ENCODE peak calls at places on chromosomes 7 and 10, in eight cellular contexts. T is activated T-cell treated with anti-CD3 and anti-CD28 coated beads, Interleukin-2, amount 50 U/mL, for 72 hours; U is epithelial cell of esophagus; S is HTR-8/SVneo; V is iPS DF 6.9; K is WTC11; Y is Karpas-422; O is NCI-H2029. N is an unnamed sample.

GRCh38 chr7:27631411-27631810 is 31.3 kb downstream of the HIBADH start:
- DNase-seq in T (no peak), U (no peak), S (no peak), V (no peak), K (no peak), Y (no peak), O (no peak), N (no peak)

GRCh38 chr7:125059861-125060456 is 130.3 kb upstream of the POT1 start:
- DNase-seq in T (no peak), U (peak; percentile 25), S (no peak), V (no peak), K (no peak), Y (peak; percentile 61), O (peak; percentile 4), N (peak; percentile 37)

GRCh38 chr7:2528481-2529095 is 9.0 kb downstream of the LFNG start:
- DNase-seq in T (no peak), U (no peak), S (no peak), V (no peak), K (no peak), Y (no peak), O (no peak), N (no peak)

GRCh38 chr10:99709480-99710229 is 22.3 kb downstream of the COX15 start:
- DNase-seq in T (peak; percentile 8), U (peak; percentile 73), S (no peak), V (peak; percentile 0), K (peak; percentile 13), Y (peak; percentile 37), O (no peak), N (peak; percentile 47)

GRCh38 chr7:107874605-107875446 is 16.2 kb upstream of the DLD start:
- DNase-seq in T (peak; percentile 49), U (peak; percentile 63), S (peak; percentile 51), V (no peak), K (no peak), Y (peak; percentile 79), O (peak; percentile 36), N (peak; percentile 57)

GRCh38 chr10:122149138-122149606 is 121.9 kb upstream of the BTBD16 start:
- DNase-seq in T (no peak), U (no peak), S (no peak), V (no peak), K (no peak), Y (no peak), O (no peak), N (no peak)

GRCh38 chr10:22372298-22372697 is 27.0 kb downstream of the SPAG6 start:
- DNase-seq in T (no peak), U (no peak), S (no peak), V (no peak), K (no peak), Y (no peak), O (no peak), N (no peak)

GRCh38 chr10:7258948-7259523 is 151.8 kb downstream of the SFMBT2 start:
- DNase-seq in T (peak; percentile 72), U (no peak), S (no peak), V (no peak), K (no peak), Y (peak; percentile 62), O (no peak), N (no peak)

GRCh38 chr7:158275711-158276413 is 311.8 kb downstream of the PTPRN2 start:
- DNase-seq in T (no peak), U (no peak), S (no peak), V (no peak), K (peak; percentile 2), Y (no peak), O (no peak), N (no peak)

GRCh38 chr10:91907914-91908357 is 1.4 kb downstream of the FGFBP3 start:
- DNase-seq in T (no peak), U (no peak), S (peak; percentile 24), V (no peak), K (peak; percentile 50), Y (peak; percentile 66), O (no peak), N (no peak)

GRCh38 chr7:97018126-97018601 is 6.5 kb downstream of the DLX5 start:
- DNase-seq in T (no peak), U (no peak), S (no peak), V (no peak), K (no peak), Y (no peak), O (no peak), N (no peak)

GRCh38 chr10:129966370-129966769 is 2.3 kb upstream of the EBF3 start:
- DNase-seq in T (no peak), U (no peak), S (no peak), V (no peak), K (no peak), Y (no peak), O (no peak), N (no peak)

GRCh38 chr10:129742742-129743550 is 221.1 kb downstream of the EBF3 start:
- DNase-seq in T (no peak), U (no peak), S (no peak), V (no peak), K (peak; percentile 6), Y (no peak), O (no peak), N (no peak)

GRCh38 chr10:17781856-17782255 is 27.3 kb upstream of the MRC1 start:
- DNase-seq in T (no peak), U (no peak), S (no peak), V (no peak), K (no peak), Y (no peak), O (no peak), N (no peak)

GRCh38 chr10:4807803-4808507 is 18.1 kb upstream of the AKR1E2 start:
- DNase-seq in T (no peak), U (peak; percentile 83), S (peak; percentile 63), V (no peak), K (no peak), Y (no peak), O (no peak), N (peak; percentile 93)

GRCh38 chr7:45660201-45660900 is 86.2 kb downstream of the ADCY1 start:
- DNase-seq in T (no peak), U (no peak), S (no peak), V (no peak), K (no peak), Y (no peak), O (no peak), N (no peak)

GRCh38 chr7:2864999-2865670 is 21.0 kb upstream of the GNA12 start:
- DNase-seq in T (peak; percentile 79), U (peak; percentile 68), S (peak; percentile 86), V (peak; percentile 74), K (peak; percentile 84), Y (peak; percentile 88), O (no peak), N (peak; percentile 60)

GRCh38 chr10:63976538-63976937 is 455.3 kb downstream of the REEP3 start:
- DNase-seq in T (peak; percentile 47), U (peak; percentile 53), S (peak; percentile 10), V (peak; percentile 50), K (peak; percentile 75), Y (peak; percentile 82), O (no peak), N (peak; percentile 25)

N was measured in bronchial epithelial cell.